ENCODE peak calls at places on chromosomes 6 and 20, in ten cellular contexts. B, Y, I, F, A, U, K, X, H and T are unnamed samples. For H3K4me1, the result is how much of the 10 kb centered on the place peaks cover.

GRCh38 chr6:149246691-149247384 is 70.7 kb upstream of the TAB2 start:
- DNase-seq in B (peak), Y (no peak), I (peak), F (no peak), A (no peak), U (no peak), K (no peak), X (no peak), H (no peak), T (no peak)

GRCh38 chr20:31894980-31895675 is 24.7 kb downstream of the TTLL9 start:
- DNase-seq in B (peak), Y (peak), I (no peak), F (no peak), A (peak), U (peak), K (peak), X (peak), H (peak), T (peak)

GRCh38 chr20:19812056-19812455 is 54.0 kb downstream of the RIN2 start:
- DNase-seq in B (no peak), Y (no peak), I (no peak), F (no peak), A (no peak), U (no peak), K (no peak), X (no peak), H (no peak), T (no peak)

GRCh38 chr6:51844391-51844735 is 243.1 kb downstream of the PKHD1 start:
- DNase-seq in B (no peak), Y (no peak), I (no peak), F (no peak), A (no peak), U (peak), K (no peak), X (no peak), H (no peak), T (no peak)

GRCh38 chr20:45067558-45067957 is 33.4 kb downstream of the KCNS1 start:
- DNase-seq in B (no peak), Y (no peak), I (no peak), F (no peak), A (no peak), U (no peak), K (no peak), X (no peak), H (no peak), T (no peak)

GRCh38 chr20:31841928-31842327 is 3.5 kb downstream of the FOXS1 start:
- DNase-seq in B (no peak), Y (no peak), I (no peak), F (no peak), A (peak), U (no peak), K (no peak), X (peak), H (no peak), T (no peak)

GRCh38 chr6:53530346-53530745 is 14.6 kb downstream of the GCLC start:
- DNase-seq in B (no peak), Y (no peak), I (no peak), F (no peak), A (no peak), U (peak), K (peak), X (no peak), H (no peak), T (no peak)

GRCh38 chr6:129683606-129684322 is 26.2 kb downstream of the ARHGAP18 start:
- DNase-seq in B (peak), Y (peak), I (peak), F (no peak), A (peak), U (no peak), K (peak), X (peak), H (peak), T (peak)

GRCh38 chr6:155245871-155246270 is 17.9 kb upstream of the CLDN20 start:
- DNase-seq in B (no peak), Y (no peak), I (no peak), F (no peak), A (no peak), U (no peak), K (no peak), X (no peak), H (no peak), T (no peak)

GRCh38 chr20:2237059-2237458 is 58.7 kb upstream of the TGM3 start:
- DNase-seq in B (peak), Y (peak), I (peak), F (no peak), A (no peak), U (peak), K (peak), X (no peak), H (peak), T (peak)

GRCh38 chr6:32056254-32056653 is 18.0 kb downstream of the CYP21A2 start:
- DNase-seq in B (no peak), Y (no peak), I (no peak), F (no peak), A (no peak), U (no peak), K (no peak), X (no peak), H (no peak), T (no peak)

DNA sequence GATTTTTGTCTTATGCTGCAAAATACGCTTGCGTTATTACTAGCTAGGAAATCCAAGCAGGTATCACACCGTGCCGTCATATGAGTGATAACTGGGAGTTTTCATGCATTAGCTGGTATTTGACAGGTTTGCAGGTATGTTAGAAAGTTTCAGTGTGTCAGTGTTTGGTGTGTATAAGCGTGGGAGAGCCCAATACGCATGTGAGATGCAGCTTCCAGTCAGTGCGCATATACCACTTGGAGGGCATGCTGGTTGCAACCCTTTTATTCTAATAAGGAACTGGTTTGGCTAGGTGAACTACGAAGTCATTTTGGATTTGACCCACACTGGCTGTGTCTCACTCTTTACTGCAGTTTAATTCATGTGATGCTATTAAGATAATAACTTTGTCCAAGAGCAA is 35.1 kb downstream of the JARID2 start:
- DNase-seq in B (no peak), Y (no peak), I (no peak), F (no peak), A (no peak), U (no peak), K (no peak), X (no peak), H (no peak), T (no peak)
- H3K4me1 ChIP-seq in B (under half), Y (half or more), I (half or more), F (under half), A (half or more), U (half or more), K (under half), X (under half), H (under half), T (under half)

GRCh38 chr20:50029697-50030428 is 47.1 kb downstream of the SNAI1 start:
- DNase-seq in B (peak), Y (peak), I (no peak), F (no peak), A (peak), U (no peak), K (no peak), X (peak), H (no peak), T (no peak)
- TF ChIP-seq POLR2AphosphoS5 in B (no peak), Y (no peak), I (no peak), F (no peak), A (no peak), U (no peak), K (no peak), X (no peak), H (no peak), T (no peak)

GRCh38 chr20:346640-347316 is at the start of gene NRSN2:
- DNase-seq in B (peak), Y (peak), I (peak), F (no peak), A (peak), U (peak), K (peak), X (peak), H (peak), T (no peak)

GRCh38 chr20:348972-349841 is 2.3 kb downstream of the NRSN2 start:
- DNase-seq in B (no peak), Y (peak), I (no peak), F (no peak), A (no peak), U (no peak), K (no peak), X (no peak), H (no peak), T (no peak)

GRCh38 chr20:346033-346639 is 775 bp upstream of the NRSN2 start:
- DNase-seq in B (no peak), Y (no peak), I (no peak), F (no peak), A (no peak), U (no peak), K (no peak), X (no peak), H (no peak), T (no peak)

GRCh38 chr20:347317-347639 is 367 bp downstream of the NRSN2 start:
- DNase-seq in B (no peak), Y (no peak), I (no peak), F (no peak), A (no peak), U (no peak), K (no peak), X (no peak), H (no peak), T (no peak)

GRCh38 chr20:347640-348484 is 951 bp downstream of the NRSN2 start:
- DNase-seq in B (peak), Y (peak), I (peak), F (peak), A (peak), U (peak), K (peak), X (peak), H (peak), T (no peak)
- TF ChIP-seq CTCF in B (no peak), Y (no peak), I (no peak), F (no peak), A (no peak), U (no peak), K (no peak), X (no peak), H (no peak), T (no peak)

DNA sequence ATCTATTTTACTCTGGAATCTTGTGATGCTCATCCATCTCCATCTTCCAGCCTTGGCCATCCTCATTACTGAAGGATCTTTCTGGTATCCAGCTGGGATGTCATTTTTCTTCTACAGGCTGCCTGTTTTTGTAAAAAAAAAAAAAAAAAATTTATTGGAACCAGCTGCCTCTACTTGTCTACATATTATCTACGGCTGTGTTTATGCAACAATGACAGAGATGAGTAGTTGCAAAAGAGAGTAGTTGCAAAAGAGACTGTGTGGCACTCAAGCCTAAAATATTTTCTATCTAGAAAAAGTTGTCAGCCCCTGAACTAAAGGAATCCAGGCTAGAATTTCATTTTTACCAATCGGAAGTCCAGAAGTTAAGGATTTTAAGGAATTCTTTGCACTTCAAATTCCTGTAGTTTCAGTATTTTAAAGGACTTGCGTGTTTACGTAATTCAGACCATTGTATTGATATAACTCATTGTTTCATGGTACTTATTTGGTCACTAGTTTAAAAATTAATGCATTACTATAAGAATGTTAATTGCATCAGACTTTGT is 38.6 kb upstream of the PLCG1 start:
- DNase-seq in B (no peak), Y (no peak), I (no peak), F (no peak), A (no peak), U (no peak), K (no peak), X (no peak), H (no peak), T (no peak)
- H3K4me1 ChIP-seq in B (under half), Y (under half), I (under half), F (under half), A (under half), U (under half), K (under half), X (under half), H (under half), T (under half)

GRCh38 chr6:61833176-61833716 is 452.8 kb downstream of the KHDRBS2 start:
- DNase-seq in B (no peak), Y (no peak), I (no peak), F (no peak), A (no peak), U (no peak), K (no peak), X (no peak), H (no peak), T (no peak)
- TF ChIP-seq POLR2AphosphoS5 in B (no peak), Y (no peak), I (no peak), F (no peak), A (no peak), U (no peak), K (no peak), X (no peak), H (no peak), T (no peak)

DNA sequence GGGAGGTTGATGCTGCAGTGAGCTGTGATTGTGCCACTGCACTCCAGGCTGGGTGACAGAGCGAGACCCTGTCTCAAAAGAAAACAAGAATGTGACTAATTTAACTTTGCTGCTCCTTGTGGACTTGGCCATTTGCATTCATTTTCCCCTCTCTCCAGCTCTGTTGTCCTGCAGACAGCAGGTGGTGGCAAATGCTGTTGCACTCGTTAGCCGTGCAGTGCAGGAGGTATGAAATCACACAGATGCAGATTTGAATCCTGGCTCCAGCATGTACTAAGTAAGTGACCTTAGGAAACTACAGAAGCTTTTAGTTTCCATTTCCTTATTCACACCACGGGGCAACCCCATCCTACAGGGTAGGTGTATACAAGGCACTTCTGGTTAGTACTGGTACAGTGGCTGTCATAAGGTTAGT is 9.6 kb upstream of the BEND3 start:
- DNase-seq in B (peak), Y (no peak), I (no peak), F (peak), A (no peak), U (peak), K (no peak), X (no peak), H (no peak), T (no peak)
- TF ChIP-seq CTCF in B (no peak), Y (no peak), I (no peak), F (no peak), A (no peak), U (no peak), K (no peak), X (no peak), H (no peak), T (no peak)

GRCh38 chr6:166412156-166412910 is 29.6 kb upstream of the MPC1 start:
- DNase-seq in B (no peak), Y (no peak), I (no peak), F (no peak), A (peak), U (no peak), K (no peak), X (no peak), H (no peak), T (no peak)
- H3K4me1 ChIP-seq in B (under half), Y (under half), I (under half), F (under half), A (under half), U (under half), K (under half), X (under half), H (under half), T (under half)

DNA sequence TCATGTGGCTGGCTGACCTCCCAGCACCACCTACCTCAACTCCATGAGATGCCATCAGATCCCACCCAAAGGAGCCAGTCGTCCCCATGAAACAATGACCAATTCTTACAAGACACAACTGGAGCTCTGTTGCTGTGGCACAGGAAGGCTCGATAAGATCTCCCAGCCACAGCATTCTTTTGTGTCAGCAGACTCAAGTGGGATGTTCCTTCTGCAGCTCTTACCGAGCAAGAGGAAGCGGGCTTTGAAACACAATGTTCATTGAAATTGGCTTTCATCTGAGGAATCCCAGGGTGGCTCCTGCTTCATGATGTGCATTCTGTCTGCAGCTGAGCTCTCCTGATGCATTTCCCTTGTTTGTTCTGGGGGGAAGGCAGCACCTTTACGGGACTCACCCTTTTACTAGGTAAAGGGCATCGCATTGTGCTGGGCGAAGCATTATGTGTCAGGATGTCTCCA is 222.0 kb upstream of the SGK1 start:
- DNase-seq in B (no peak), Y (no peak), I (no peak), F (no peak), A (no peak), U (peak), K (peak), X (peak), H (peak), T (no peak)
- TF ChIP-seq POLR2AphosphoS5 in B (no peak), Y (peak), I (peak), F (no peak), A (peak), U (no peak), K (peak), X (no peak), H (peak), T (no peak)